ENCODE peak calls at places on chromosomes 4 and X, in four cellular contexts. C is kidney epithelial cell, I is GM06990, A is AG08395. E is an unnamed sample.

GRCh38 chr4:53653484-53654053 is 62.3 kb upstream of the LNX1 start:
- DNase-seq in A (peak; percentile 26), I (peak; percentile 63), C (peak; percentile 2), E (no peak)

GRCh38 chr4:163611172-163611571 is 116.7 kb downstream of the TMA16 start:
- DNase-seq in A (no peak), C (no peak), I (no peak), E (no peak)

GRCh38 chr4:47106561-47106960 is 75.2 kb downstream of the GABRB1 start:
- DNase-seq in C (no peak), A (no peak), I (no peak), E (no peak)

GRCh38 chr4:174467107-174467506 is 55.2 kb downstream of the HPGD start:
- DNase-seq in A (no peak), C (no peak), I (no peak), E (no peak)

GRCh38 chr4:68383115-68383514 is 33.2 kb upstream of the YTHDC1 start:
- DNase-seq in I (no peak), A (no peak), C (no peak), E (no peak)

GRCh38 chr4:71659979-71660378 is 123.9 kb downstream of the GC start:
- DNase-seq in C (no peak), A (no peak), I (no peak), E (no peak)

GRCh38 chrX:120315776-120316175 is 4.5 kb upstream of the TMEM255A start:
- DNase-seq in C (no peak), I (no peak), A (no peak), E (no peak)

GRCh38 chr4:115145393-115146160 is 32.2 kb upstream of the NDST4 start:
- DNase-seq in A (no peak), C (no peak), I (no peak), E (no peak)

GRCh38 chr4:118942465-118942864 is 53.8 kb downstream of the SYNPO2 start:
- DNase-seq in I (no peak), A (peak; percentile 26), C (no peak), E (no peak)

GRCh38 chr4:82431026-82431745 is 796 bp downstream of the ENOPH1 start:
- DNase-seq in I (peak; percentile 68), A (peak; percentile 10), C (no peak), E (peak; percentile 19)

GRCh38 chrX:46375831-46376230 is 169.4 kb downstream of the ZNF674 start:
- DNase-seq in C (no peak), A (no peak), I (no peak), E (no peak)

GRCh38 chr4:74612837-74613236 is 167.9 kb downstream of the AREG start:
- DNase-seq in C (no peak), I (no peak), A (no peak), E (no peak)

GRCh38 chr4:82525287-82525898 is 36.4 kb downstream of the TMEM150C start:
- DNase-seq in I (no peak), A (no peak), C (no peak), E (no peak)

GRCh38 chr4:5780831-5781480 is 70.0 kb downstream of the EVC start:
- DNase-seq in I (no peak), A (peak; percentile 78), C (no peak), E (no peak)

GRCh38 chrX:111088628-111089027 is 7.4 kb upstream of the PAK3 start:
- DNase-seq in C (no peak), A (no peak), I (no peak), E (no peak)

GRCh38 chr4:150714462-150715438 is 132.8 kb downstream of the MAB21L2 start:
- DNase-seq in A (no peak), I (no peak), C (no peak), E (no peak)

GRCh38 chr4:114132830-114133229 is 153.4 kb upstream of the ARSJ start:
- DNase-seq in C (no peak), A (no peak), I (no peak), E (no peak)

GRCh38 chr4:85491527-85491926 is 16.6 kb downstream of the ARHGAP24 start:
- DNase-seq in C (no peak), I (no peak), A (no peak), E (no peak)

GRCh38 chr4:3409571-3410091 is 32.1 kb upstream of the HGFAC start:
- DNase-seq in A (no peak), C (no peak), I (no peak), E (no peak)

GRCh38 chrX:149495573-149496071 is 9.5 kb downstream of the IDS start:
- DNase-seq in C (peak; percentile 74), I (no peak), A (peak; percentile 75), E (no peak)

GRCh38 chrX:23235051-23235450 is 99.6 kb upstream of the PTCHD1 start:
- DNase-seq in A (no peak), C (no peak), I (no peak), E (no peak)

GRCh38 chr4:8220661-8221446 is 21.8 kb downstream of the SH3TC1 start:
- DNase-seq in A (no peak), C (no peak), I (no peak), E (no peak)

GRCh38 chr4:6857009-6857882 is 52.4 kb upstream of the TBC1D14 start:
- DNase-seq in C (no peak), A (no peak), I (no peak), E (no peak)

GRCh38 chr4:130563891-130564418 is 1468.0 kb downstream of the C4orf33 start:
- DNase-seq in A (no peak), I (no peak), C (no peak), E (no peak)

GRCh38 chr4:4780634-4781287 is 78.7 kb upstream of the MSX1 start:
- DNase-seq in A (peak; percentile 69), I (no peak), C (no peak), E (no peak)

E was measured in T-helper 17 cell.